ENCODE peak calls at places on chromosome 12, in four cellular contexts. U is HepG2, N is A549, F is K562. C is an unnamed sample.

GRCh38 chr12:116280590-116281290 is 3.2 kb upstream of the MED13L start:
- DNase-seq in N (no peak), F (no peak), U (peak), C (no peak)

GRCh38 chr12:115973066-115973465 is 304.4 kb downstream of the MED13L start:
- DNase-seq in F (no peak), N (no peak), U (no peak), C (no peak)

GRCh38 chr12:39905152-39905551 is 200.7 kb downstream of the SLC2A13 start:
- DNase-seq in F (no peak), U (no peak), N (no peak), C (no peak)

GRCh38 chr12:11981174-11981733 is 89.5 kb upstream of the BCL2L14 start:
- DNase-seq in N (no peak), F (no peak), U (no peak), C (no peak)

GRCh38 chr12:65741662-65742480 is 82.4 kb upstream of the HMGA2 start:
- DNase-seq in U (peak), N (peak), F (peak), C (peak)

GRCh38 chr12:123388218-123388947 is 4.5 kb downstream of the KMT5A start:
- DNase-seq in F (peak), U (peak), N (peak), C (peak)

GRCh38 chr12:34295366-34296142 is 273.3 kb downstream of the ALG10 start:
- DNase-seq in F (no peak), N (no peak), U (no peak), C (peak)

GRCh38 chr12:131432532-131433260 is 278.2 kb upstream of the SFSWAP start:
- DNase-seq in N (no peak), U (no peak), F (no peak), C (no peak)

GRCh38 chr12:70049596-70050360 is 193.5 kb upstream of the CNOT2 start:
- DNase-seq in F (no peak), N (no peak), U (no peak), C (no peak)

GRCh38 chr12:34393821-34394150 is 371.5 kb downstream of the ALG10 start:
- DNase-seq in N (no peak), F (no peak), U (no peak), C (no peak)

GRCh38 chr12:7150356-7150755 is 20.2 kb downstream of the CLSTN3 start:
- DNase-seq in N (no peak), F (no peak), U (no peak), C (no peak)

GRCh38 chr12:43407816-43408645 is 144.0 kb downstream of the ADAMTS20 start:
- DNase-seq in U (no peak), N (no peak), F (no peak), C (no peak)

GRCh38 chr12:4153343-4153892 is 120.1 kb upstream of the CCND2 start:
- DNase-seq in U (no peak), F (peak), N (no peak), C (no peak)

GRCh38 chr12:129372876-129373275 is 519.6 kb downstream of the GLT1D1 start:
- DNase-seq in F (no peak), U (no peak), N (no peak), C (no peak)

GRCh38 chr12:50314629-50315312 is 31.5 kb upstream of the LIMA1 start:
- DNase-seq in F (peak), N (peak), U (peak), C (peak)

GRCh38 chr12:39331539-39332261 is 111.2 kb downstream of the KIF21A start:
- DNase-seq in F (no peak), N (no peak), U (no peak), C (no peak)

GRCh38 chr12:123164222-123164621 is 13.3 kb upstream of the PITPNM2 start:
- DNase-seq in F (no peak), N (no peak), U (no peak), C (no peak)

GRCh38 chr12:18700254-18700653 is 37.6 kb downstream of the PLCZ1 start:
- DNase-seq in F (no peak), U (no peak), N (no peak), C (no peak)

GRCh38 chr12:79692860-79693605 is 2.3 kb upstream of the PAWR start:
- DNase-seq in U (no peak), F (no peak), N (no peak), C (no peak)

GRCh38 chr12:104485651-104486341 is 29.0 kb downstream of the CHST11 start:
- DNase-seq in N (no peak), F (peak), U (no peak), C (no peak)

GRCh38 chr12:49885663-49886461 is 17.8 kb downstream of the FAIM2 start:
- DNase-seq in F (no peak), N (no peak), U (peak), C (no peak)

DNA sequence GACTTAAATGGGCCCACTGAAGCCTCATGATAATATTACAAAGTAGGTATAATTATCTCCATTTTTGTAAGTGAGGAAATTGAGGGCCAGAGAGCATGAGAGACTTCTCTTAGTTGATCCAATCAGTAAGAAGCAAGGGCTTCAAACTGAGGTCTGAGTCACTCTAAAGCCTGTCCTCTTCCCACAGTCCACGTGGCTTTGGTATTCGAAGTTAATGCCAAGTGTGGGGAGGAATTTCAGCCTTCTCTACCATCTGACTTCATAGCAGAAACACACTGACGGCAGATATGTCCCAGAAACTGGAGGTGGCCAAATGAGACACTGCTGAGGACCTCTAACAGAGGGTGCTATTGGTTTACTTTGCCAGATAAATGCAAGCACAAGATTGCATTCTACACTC is 114.4 kb upstream of the OVCH1 start:
- DNase-seq in U (no peak), N (no peak), F (no peak), C (no peak)
- TF ChIP-seq HMGXB4 in U (no peak), N (no peak), F (no peak), C (no peak)

GRCh38 chr12:30794591-30795409 is 40.0 kb upstream of the CAPRIN2 start:
- DNase-seq in F (no peak), N (peak), U (peak), C (peak)
- TF ChIP-seq HMGXB4 in F (no peak), N (no peak), U (no peak), C (no peak)

DNA sequence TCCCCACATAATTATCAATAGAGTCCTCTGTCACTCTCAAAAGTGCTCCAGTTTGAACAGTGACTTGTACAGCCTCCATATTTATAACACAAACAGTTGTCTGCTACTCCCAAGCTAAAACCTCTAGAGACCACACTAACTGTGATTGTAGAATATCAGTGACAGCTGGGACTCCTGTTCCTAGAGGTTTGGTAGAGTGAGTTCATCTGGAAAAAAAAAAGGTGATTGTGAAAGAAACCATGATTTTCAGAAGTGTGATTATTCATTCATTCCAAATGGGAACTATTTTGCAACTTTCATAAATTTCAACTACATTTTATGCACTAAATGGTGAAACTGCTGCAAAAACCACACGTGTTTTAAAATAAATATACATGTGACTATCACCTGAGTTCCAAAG is 128.0 kb upstream of the PLXNC1 start:
- DNase-seq in F (no peak), N (no peak), U (no peak), C (no peak)
- TF ChIP-seq HMGXB4 in F (no peak), N (no peak), U (no peak), C (no peak)

GRCh38 chr12:125186471-125187147 is 121.4 kb downstream of the AACS start:
- DNase-seq in U (no peak), F (peak), N (no peak), C (peak)

GRCh38 chr12:125187148-125187733 is 122.0 kb downstream of the AACS start:
- DNase-seq in N (no peak), U (no peak), F (no peak), C (peak)

GRCh38 chr12:125185311-125185739 is 120.1 kb downstream of the AACS start:
- DNase-seq in F (peak), U (no peak), N (no peak), C (peak)

GRCh38 chr12:125184213-125184952 is 119.1 kb downstream of the AACS start:
- DNase-seq in N (no peak), F (no peak), U (no peak), C (no peak)

GRCh38 chr12:125185740-125186470 is 120.7 kb downstream of the AACS start:
- DNase-seq in U (peak), N (peak), F (peak), C (peak)
- TF ChIP-seq HMGXB4 in U (no peak), N (no peak), F (no peak), C (peak)

GRCh38 chr12:120925740-120926563 is 21.8 kb upstream of the SPPL3 start:
- DNase-seq in F (no peak), N (no peak), U (no peak), C (peak)
- TF ChIP-seq HMGXB4 in F (no peak), N (no peak), U (no peak), C (no peak)

GRCh38 chr12:78331764-78332163 is 501.1 kb downstream of the NAV3 start:
- DNase-seq in N (no peak), U (peak), F (no peak), C (no peak)
- TF ChIP-seq HMGXB4 in N (no peak), U (no peak), F (no peak), C (no peak)

GRCh38 chr12:85325452-85325851 is 45.4 kb downstream of the ALX1 start:
- DNase-seq in U (no peak), F (no peak), N (no peak), C (no peak)
- TF ChIP-seq HMGXB4 in U (no peak), F (no peak), N (no peak), C (no peak)

GRCh38 chr12:113297621-113298471 is 37.1 kb downstream of the SLC8B1 start:
- DNase-seq in N (no peak), U (no peak), F (no peak), C (no peak)
- TF ChIP-seq HMGXB4 in N (no peak), U (no peak), F (no peak), C (no peak)